ENCODE peak calls at places on chromosome 18, in eight cellular contexts. L, J, H, N, E, Q, F and C are unnamed samples.
A peak's percentile ranks its signal among the peaks of the same experiment; 100 is the strongest.

GRCh38 chr18:76490701-76491171 is 4.3 kb downstream of the ZNF516 start:
- DNase-seq in L (peak; percentile 66), J (peak; percentile 22), H (peak; percentile 41), N (peak; percentile 79), E (peak; percentile 56), Q (peak; percentile 10), F (no peak), C (no peak)

GRCh38 chr18:7157760-7158159 is 40.2 kb upstream of the LAMA1 start:
- DNase-seq in L (no peak), J (no peak), H (no peak), N (no peak), E (no peak), Q (no peak), F (no peak), C (no peak)

GRCh38 chr18:12092398-12093229 is 1.0 kb upstream of the ANKRD62 start:
- DNase-seq in L (peak; percentile 69), J (no peak), H (no peak), N (no peak), E (no peak), Q (no peak), F (peak; percentile 62), C (no peak)

GRCh38 chr18:51727780-51728179 is 530.3 kb upstream of the MEX3C start:
- DNase-seq in L (no peak), J (no peak), H (no peak), N (no peak), E (no peak), Q (no peak), F (no peak), C (no peak)

GRCh38 chr18:75247041-75247551 is 36.5 kb downstream of the TSHZ1 start:
- DNase-seq in L (no peak), J (no peak), H (no peak), N (no peak), E (peak; percentile 44), Q (peak; percentile 34), F (no peak), C (no peak)

GRCh38 chr18:64699116-64699515 is 550.2 kb upstream of the LINC00305 start:
- DNase-seq in L (no peak), J (no peak), H (no peak), N (no peak), E (no peak), Q (no peak), F (no peak), C (no peak)

GRCh38 chr18:78242796-78243195 is 736.8 kb upstream of the SALL3 start:
- DNase-seq in L (no peak), J (peak; percentile 52), H (no peak), N (no peak), E (no peak), Q (no peak), F (no peak), C (no peak)

GRCh38 chr18:23733895-23734294 is 44.6 kb downstream of the LAMA3 start:
- DNase-seq in L (no peak), J (no peak), H (no peak), N (no peak), E (no peak), Q (no peak), F (no peak), C (no peak)

GRCh38 chr18:59763541-59764136 is 66.4 kb upstream of the CCBE1 start:
- DNase-seq in L (no peak), J (no peak), H (no peak), N (no peak), E (no peak), Q (no peak), F (no peak), C (no peak)

GRCh38 chr18:59272221-59272888 is 899 bp downstream of the RAX start:
- DNase-seq in L (peak; percentile 63), J (no peak), H (no peak), N (no peak), E (no peak), Q (no peak), F (no peak), C (no peak)

GRCh38 chr18:44013871-44014270 is 666.8 kb upstream of the SETBP1 start:
- DNase-seq in L (no peak), J (no peak), H (no peak), N (no peak), E (no peak), Q (no peak), F (no peak), C (no peak)

GRCh38 chr18:10476430-10476829 is 22.0 kb downstream of the APCDD1 start:
- DNase-seq in L (no peak), J (no peak), H (no peak), N (no peak), E (peak; percentile 21), Q (peak; percentile 80), F (no peak), C (no peak)

GRCh38 chr18:59357928-59358327 is 1.1 kb downstream of the LMAN1 start:
- DNase-seq in L (no peak), J (no peak), H (no peak), N (no peak), E (peak; percentile 77), Q (peak; percentile 89), F (peak; percentile 36), C (peak; percentile 20)

GRCh38 chr18:75227535-75227934 is 16.9 kb downstream of the TSHZ1 start:
- DNase-seq in L (no peak), J (no peak), H (no peak), N (no peak), E (no peak), Q (no peak), F (no peak), C (no peak)

GRCh38 chr18:59593291-59593717 is 103.9 kb downstream of the CCBE1 start:
- DNase-seq in L (no peak), J (no peak), H (no peak), N (no peak), E (no peak), Q (peak; percentile 41), F (no peak), C (peak; percentile 7)

GRCh38 chr18:79853993-79854364 is 56.2 kb downstream of the KCNG2 start:
- DNase-seq in L (no peak), J (no peak), H (no peak), N (peak; percentile 26), E (no peak), Q (no peak), F (no peak), C (no peak)

GRCh38 chr18:79853303-79853992 is 55.7 kb downstream of the KCNG2 start:
- DNase-seq in L (no peak), J (no peak), H (no peak), N (peak; percentile 35), E (no peak), Q (no peak), F (no peak), C (no peak)

GRCh38 chr18:79856119-79857080 is 58.7 kb downstream of the KCNG2 start:
- DNase-seq in L (peak; percentile 75), J (no peak), H (no peak), N (peak; percentile 42), E (peak; percentile 26), Q (no peak), F (no peak), C (no peak)

GRCh38 chr18:79857082-79857661 is 59.4 kb downstream of the KCNG2 start:
- DNase-seq in L (no peak), J (no peak), H (no peak), N (peak; percentile 24), E (peak; percentile 1), Q (peak; percentile 53), F (no peak), C (no peak)

GRCh38 chr18:79855147-79855910 is 57.6 kb downstream of the KCNG2 start:
- DNase-seq in L (no peak), J (no peak), H (no peak), N (peak; percentile 34), E (no peak), Q (no peak), F (no peak), C (no peak)
- H3K4me3 ChIP-seq in L (no peak overlapping the region), J (no peak overlapping the region), H (no peak overlapping the region), N (no peak overlapping the region), E (no peak overlapping the region), Q (no peak overlapping the region), F (no peak overlapping the region), C (no peak overlapping the region)

GRCh38 chr18:54909538-54909937 is 49.7 kb downstream of the CCDC68 start:
- DNase-seq in L (no peak), J (no peak), H (no peak), N (no peak), E (no peak), Q (no peak), F (no peak), C (no peak)
- H3K27ac ChIP-seq in L (no peak overlapping the region), J (no peak overlapping the region), H (no peak overlapping the region), N (no peak overlapping the region), E (no peak overlapping the region), Q (no peak overlapping the region), F (no peak overlapping the region), C (no peak overlapping the region)

GRCh38 chr18:46574000-46574739 is 82.8 kb downstream of the LOXHD1 start:
- DNase-seq in L (no peak), J (no peak), H (no peak), N (no peak), E (no peak), Q (no peak), F (no peak), C (no peak)

GRCh38 chr18:46574740-46575108 is 82.3 kb downstream of the LOXHD1 start:
- DNase-seq in L (no peak), J (no peak), H (no peak), N (no peak), E (no peak), Q (no peak), F (no peak), C (no peak)

GRCh38 chr18:46577546-46577945 is 79.5 kb downstream of the LOXHD1 start:
- DNase-seq in L (no peak), J (no peak), H (no peak), N (no peak), E (no peak), Q (no peak), F (no peak), C (no peak)

GRCh38 chr18:46573156-46573555 is 83.9 kb downstream of the LOXHD1 start:
- DNase-seq in L (no peak), J (no peak), H (no peak), N (no peak), E (no peak), Q (no peak), F (no peak), C (no peak)

DNA sequence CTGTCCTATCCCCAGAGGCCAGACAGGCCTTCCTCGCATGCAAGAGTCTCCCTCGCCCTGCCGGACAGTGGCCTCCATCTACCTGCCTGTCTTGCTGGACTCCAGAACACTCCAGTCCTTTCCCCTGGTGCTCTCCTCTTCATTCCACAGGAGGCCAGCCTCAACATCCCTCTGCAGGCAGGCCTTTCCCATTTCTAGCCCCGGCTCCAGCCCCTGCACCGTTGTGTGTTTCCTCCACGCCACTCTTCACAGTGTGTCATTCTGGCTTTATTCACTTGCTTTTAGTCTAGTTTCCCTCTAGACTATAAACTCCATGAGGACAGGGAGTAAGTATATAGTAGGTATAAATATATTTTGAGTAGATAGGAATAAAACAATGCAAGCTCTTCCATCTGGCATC is 81.2 kb downstream of the LOXHD1 start:
- DNase-seq in L (no peak), J (no peak), H (no peak), N (no peak), E (no peak), Q (no peak), F (no peak), C (no peak)
- H3K4me3 ChIP-seq in L (no peak overlapping the region), J (no peak overlapping the region), H (no peak overlapping the region), N (no peak overlapping the region), E (no peak overlapping the region), Q (no peak overlapping the region), F (no peak overlapping the region), C (no peak overlapping the region)

DNA sequence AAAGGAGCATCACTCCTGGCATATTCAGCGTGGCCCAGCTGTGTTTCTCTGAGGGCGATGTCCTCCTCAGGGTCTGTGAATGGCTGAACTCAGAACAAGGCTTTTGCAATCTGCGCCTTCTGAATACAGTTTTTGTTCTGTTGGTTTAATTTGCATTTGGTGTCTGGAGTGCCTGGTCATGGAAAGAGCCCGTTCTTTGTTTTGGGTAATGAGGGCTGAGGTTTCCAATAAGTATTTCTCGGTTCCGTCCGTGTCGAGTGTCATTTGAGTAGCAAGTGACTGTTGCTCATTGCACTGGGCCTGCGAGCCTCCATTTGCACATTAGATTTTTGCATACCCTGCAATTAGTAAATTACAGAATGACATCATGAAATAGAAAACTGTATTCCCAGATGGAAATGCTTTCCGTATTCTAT is 57.3 kb downstream of the NEDD4L start:
- DNase-seq in L (no peak), J (no peak), H (no peak), N (no peak), E (no peak), Q (no peak), F (no peak), C (no peak)
- H3K27ac ChIP-seq in L (peak overlapping the region; percentile 60), J (no peak overlapping the region), H (no peak overlapping the region), N (no peak overlapping the region), E (no peak overlapping the region), Q (no peak overlapping the region), F (no peak overlapping the region), C (no peak overlapping the region)